ENCODE peak calls at places on chromosomes 1 and 21, in six cellular contexts. One of them, this sample, is unnamed.
A peak's percentile ranks its signal among the peaks of the same experiment; 100 is the strongest.

GRCh38 chr21:29372063-29372802 is 73.5 kb downstream of the BACH1 start:
- DNase-seq in AG09309: peak; percentile 47
- DNase-seq in cardiac muscle cell: peak; percentile 89
- DNase-seq in right lobe of liver: no peak
- DNase-seq in ascending aorta: peak; percentile 76
- DNase-seq in fibroblast of the aortic adventitia: peak; percentile 91
- DNase-seq in this sample: no peak

GRCh38 chr21:44701541-44701940 is 4.6 kb downstream of the KRTAP10-12 start:
- DNase-seq in AG09309: no peak
- DNase-seq in cardiac muscle cell: no peak
- DNase-seq in right lobe of liver: no peak
- DNase-seq in ascending aorta: peak; percentile 44
- DNase-seq in fibroblast of the aortic adventitia: no peak
- DNase-seq in this sample: peak; percentile 79

GRCh38 chr1:53326598-53327182 is 1.2 kb downstream of the LRP8 start:
- DNase-seq in AG09309: no peak
- DNase-seq in cardiac muscle cell: no peak
- DNase-seq in right lobe of liver: peak; percentile 29
- DNase-seq in ascending aorta: no peak
- DNase-seq in fibroblast of the aortic adventitia: no peak
- DNase-seq in this sample: no peak

GRCh38 chr1:150902751-150903150 is 15.8 kb downstream of the CTXND2 start:
- DNase-seq in AG09309: no peak
- DNase-seq in cardiac muscle cell: no peak
- DNase-seq in right lobe of liver: no peak
- DNase-seq in ascending aorta: no peak
- DNase-seq in fibroblast of the aortic adventitia: no peak
- DNase-seq in this sample: no peak

GRCh38 chr1:27519341-27520258 is 29.6 kb upstream of the WASF2 start:
- DNase-seq in AG09309: no peak
- DNase-seq in cardiac muscle cell: no peak
- DNase-seq in right lobe of liver: peak; percentile 93
- DNase-seq in ascending aorta: no peak
- DNase-seq in fibroblast of the aortic adventitia: no peak
- DNase-seq in this sample: no peak

GRCh38 chr1:88892146-88892877 is 945 bp upstream of the GTF2B start:
- DNase-seq in AG09309: no peak
- DNase-seq in cardiac muscle cell: peak; percentile 67
- DNase-seq in right lobe of liver: no peak
- DNase-seq in ascending aorta: no peak
- DNase-seq in fibroblast of the aortic adventitia: peak; percentile 72
- DNase-seq in this sample: no peak

GRCh38 chr1:28466226-28466778 is 39.5 kb upstream of the RCC1 start:
- DNase-seq in AG09309: no peak
- DNase-seq in cardiac muscle cell: no peak
- DNase-seq in right lobe of liver: no peak
- DNase-seq in ascending aorta: no peak
- DNase-seq in fibroblast of the aortic adventitia: no peak
- DNase-seq in this sample: no peak

GRCh38 chr1:178940022-178940765 is 69.3 kb upstream of the ANGPTL1 start:
- DNase-seq in AG09309: no peak
- DNase-seq in cardiac muscle cell: peak; percentile 21
- DNase-seq in right lobe of liver: no peak
- DNase-seq in ascending aorta: no peak
- DNase-seq in fibroblast of the aortic adventitia: peak; percentile 73
- DNase-seq in this sample: peak; percentile 7

GRCh38 chr1:187045371-187045770 is 216.6 kb downstream of the PLA2G4A start:
- DNase-seq in AG09309: no peak
- DNase-seq in cardiac muscle cell: no peak
- DNase-seq in right lobe of liver: no peak
- DNase-seq in ascending aorta: no peak
- DNase-seq in fibroblast of the aortic adventitia: no peak
- DNase-seq in this sample: no peak

GRCh38 chr1:216765346-216766300 is 42.4 kb upstream of the ESRRG start:
- DNase-seq in AG09309: no peak
- DNase-seq in cardiac muscle cell: no peak
- DNase-seq in right lobe of liver: no peak
- DNase-seq in ascending aorta: no peak
- DNase-seq in fibroblast of the aortic adventitia: no peak
- DNase-seq in this sample: no peak

GRCh38 chr1:183126528-183126927 is 59.5 kb upstream of the LAMC2 start:
- DNase-seq in AG09309: no peak
- DNase-seq in cardiac muscle cell: no peak
- DNase-seq in right lobe of liver: no peak
- DNase-seq in ascending aorta: no peak
- DNase-seq in fibroblast of the aortic adventitia: peak; percentile 46
- DNase-seq in this sample: no peak

GRCh38 chr21:27505516-27505915 is 538.6 kb upstream of the ADAMTS5 start:
- DNase-seq in AG09309: peak; percentile 70
- DNase-seq in cardiac muscle cell: peak; percentile 69
- DNase-seq in right lobe of liver: no peak
- DNase-seq in ascending aorta: no peak
- DNase-seq in fibroblast of the aortic adventitia: peak; percentile 95
- DNase-seq in this sample: no peak

GRCh38 chr1:108896160-108897150 is 19.7 kb downstream of the GPSM2 start:
- DNase-seq in AG09309: no peak
- DNase-seq in cardiac muscle cell: no peak
- DNase-seq in right lobe of liver: no peak
- DNase-seq in ascending aorta: no peak
- DNase-seq in fibroblast of the aortic adventitia: peak; percentile 54
- DNase-seq in this sample: no peak

GRCh38 chr1:178660484-178660883 is 64.6 kb upstream of the RALGPS2 start:
- DNase-seq in AG09309: no peak
- DNase-seq in cardiac muscle cell: no peak
- DNase-seq in right lobe of liver: no peak
- DNase-seq in ascending aorta: no peak
- DNase-seq in fibroblast of the aortic adventitia: no peak
- DNase-seq in this sample: no peak

GRCh38 chr1:90176530-90176929 is 181.6 kb downstream of the ZNF326 start:
- DNase-seq in AG09309: no peak
- DNase-seq in cardiac muscle cell: peak; percentile 68
- DNase-seq in right lobe of liver: no peak
- DNase-seq in ascending aorta: no peak
- DNase-seq in fibroblast of the aortic adventitia: no peak
- DNase-seq in this sample: no peak

GRCh38 chr1:225811622-225812487 is 1.9 kb downstream of the EPHX1 start:
- DNase-seq in AG09309: no peak
- DNase-seq in cardiac muscle cell: no peak
- DNase-seq in right lobe of liver: no peak
- DNase-seq in ascending aorta: no peak
- DNase-seq in fibroblast of the aortic adventitia: peak; percentile 30
- DNase-seq in this sample: no peak

GRCh38 chr1:154416496-154417337 is 11.6 kb downstream of the IL6R start:
- DNase-seq in AG09309: no peak
- DNase-seq in cardiac muscle cell: no peak
- DNase-seq in right lobe of liver: no peak
- DNase-seq in ascending aorta: peak; percentile 57
- DNase-seq in fibroblast of the aortic adventitia: no peak
- DNase-seq in this sample: no peak

GRCh38 chr1:154417338-154417608 is 12.1 kb downstream of the IL6R start:
- DNase-seq in AG09309: no peak
- DNase-seq in cardiac muscle cell: no peak
- DNase-seq in right lobe of liver: no peak
- DNase-seq in ascending aorta: no peak
- DNase-seq in fibroblast of the aortic adventitia: no peak
- DNase-seq in this sample: no peak

GRCh38 chr1:154418898-154419619 is 13.9 kb downstream of the IL6R start:
- DNase-seq in AG09309: no peak
- DNase-seq in cardiac muscle cell: no peak
- DNase-seq in right lobe of liver: no peak
- DNase-seq in ascending aorta: no peak
- DNase-seq in fibroblast of the aortic adventitia: no peak
- DNase-seq in this sample: no peak

GRCh38 chr1:154419620-154420020 is 14.5 kb downstream of the IL6R start:
- DNase-seq in AG09309: peak; percentile 86
- DNase-seq in cardiac muscle cell: peak; percentile 97
- DNase-seq in right lobe of liver: peak; percentile 86
- DNase-seq in ascending aorta: peak; percentile 97
- DNase-seq in fibroblast of the aortic adventitia: peak; percentile 97
- DNase-seq in this sample: peak; percentile 93

GRCh38 chr1:154418062-154418897 is 13.1 kb downstream of the IL6R start:
- DNase-seq in AG09309: no peak
- DNase-seq in cardiac muscle cell: no peak
- DNase-seq in right lobe of liver: peak; percentile 88
- DNase-seq in ascending aorta: peak; percentile 79
- DNase-seq in fibroblast of the aortic adventitia: no peak
- DNase-seq in this sample: no peak
- H3K4me3 ChIP-seq in AG09309: no peak overlapping the region
- H3K4me3 ChIP-seq in cardiac muscle cell: no peak overlapping the region
- H3K4me3 ChIP-seq in right lobe of liver: no peak overlapping the region
- H3K4me3 ChIP-seq in ascending aorta: no peak overlapping the region
- H3K4me3 ChIP-seq in fibroblast of the aortic adventitia: no peak overlapping the region
- H3K4me3 ChIP-seq in this sample: no peak overlapping the region

GRCh38 chr1:241934181-241934815 is 23.3 kb upstream of the BECN2 start:
- DNase-seq in AG09309: peak; percentile 14
- DNase-seq in cardiac muscle cell: peak; percentile 1
- DNase-seq in right lobe of liver: no peak
- DNase-seq in ascending aorta: no peak
- DNase-seq in fibroblast of the aortic adventitia: peak; percentile 60
- DNase-seq in this sample: no peak
- H3K4me3 ChIP-seq in AG09309: peak overlapping the region; percentile 6
- H3K4me3 ChIP-seq in cardiac muscle cell: no peak overlapping the region
- H3K4me3 ChIP-seq in right lobe of liver: no peak overlapping the region
- H3K4me3 ChIP-seq in ascending aorta: no peak overlapping the region
- H3K4me3 ChIP-seq in fibroblast of the aortic adventitia: peak overlapping the region; percentile 25
- H3K4me3 ChIP-seq in this sample: no peak overlapping the region

GRCh38 chr1:29732438-29732837 is 496.1 kb downstream of the PTPRU start:
- DNase-seq in AG09309: no peak
- DNase-seq in cardiac muscle cell: no peak
- DNase-seq in right lobe of liver: no peak
- DNase-seq in ascending aorta: no peak
- DNase-seq in fibroblast of the aortic adventitia: no peak
- DNase-seq in this sample: no peak
- H3K4me3 ChIP-seq in AG09309: no peak overlapping the region
- H3K4me3 ChIP-seq in cardiac muscle cell: no peak overlapping the region
- H3K4me3 ChIP-seq in right lobe of liver: no peak overlapping the region
- H3K4me3 ChIP-seq in ascending aorta: no peak overlapping the region
- H3K4me3 ChIP-seq in fibroblast of the aortic adventitia: no peak overlapping the region
- H3K4me3 ChIP-seq in this sample: no peak overlapping the region

GRCh38 chr1:38003261-38004250 is 1.8 kb downstream of the FHL3 start:
- DNase-seq in AG09309: no peak
- DNase-seq in cardiac muscle cell: peak; percentile 55
- DNase-seq in right lobe of liver: no peak
- DNase-seq in ascending aorta: peak; percentile 67
- DNase-seq in fibroblast of the aortic adventitia: peak; percentile 33
- DNase-seq in this sample: no peak

GRCh38 chr1:38009088-38009840 is 3.3 kb upstream of the UTP11 start:
- DNase-seq in AG09309: peak; percentile 52
- DNase-seq in cardiac muscle cell: peak; percentile 81
- DNase-seq in right lobe of liver: no peak
- DNase-seq in ascending aorta: no peak
- DNase-seq in fibroblast of the aortic adventitia: peak; percentile 75
- DNase-seq in this sample: peak; percentile 78

GRCh38 chr1:38004284-38005101 is 821 bp downstream of the FHL3 start:
- DNase-seq in AG09309: no peak
- DNase-seq in cardiac muscle cell: peak; percentile 30
- DNase-seq in right lobe of liver: no peak
- DNase-seq in ascending aorta: no peak
- DNase-seq in fibroblast of the aortic adventitia: no peak
- DNase-seq in this sample: peak; percentile 85

GRCh38 chr1:38005195-38006007 is at the start of gene FHL3:
- DNase-seq in AG09309: no peak
- DNase-seq in cardiac muscle cell: peak; percentile 82
- DNase-seq in right lobe of liver: peak; percentile 77
- DNase-seq in ascending aorta: no peak
- DNase-seq in fibroblast of the aortic adventitia: no peak
- DNase-seq in this sample: no peak

DNA sequence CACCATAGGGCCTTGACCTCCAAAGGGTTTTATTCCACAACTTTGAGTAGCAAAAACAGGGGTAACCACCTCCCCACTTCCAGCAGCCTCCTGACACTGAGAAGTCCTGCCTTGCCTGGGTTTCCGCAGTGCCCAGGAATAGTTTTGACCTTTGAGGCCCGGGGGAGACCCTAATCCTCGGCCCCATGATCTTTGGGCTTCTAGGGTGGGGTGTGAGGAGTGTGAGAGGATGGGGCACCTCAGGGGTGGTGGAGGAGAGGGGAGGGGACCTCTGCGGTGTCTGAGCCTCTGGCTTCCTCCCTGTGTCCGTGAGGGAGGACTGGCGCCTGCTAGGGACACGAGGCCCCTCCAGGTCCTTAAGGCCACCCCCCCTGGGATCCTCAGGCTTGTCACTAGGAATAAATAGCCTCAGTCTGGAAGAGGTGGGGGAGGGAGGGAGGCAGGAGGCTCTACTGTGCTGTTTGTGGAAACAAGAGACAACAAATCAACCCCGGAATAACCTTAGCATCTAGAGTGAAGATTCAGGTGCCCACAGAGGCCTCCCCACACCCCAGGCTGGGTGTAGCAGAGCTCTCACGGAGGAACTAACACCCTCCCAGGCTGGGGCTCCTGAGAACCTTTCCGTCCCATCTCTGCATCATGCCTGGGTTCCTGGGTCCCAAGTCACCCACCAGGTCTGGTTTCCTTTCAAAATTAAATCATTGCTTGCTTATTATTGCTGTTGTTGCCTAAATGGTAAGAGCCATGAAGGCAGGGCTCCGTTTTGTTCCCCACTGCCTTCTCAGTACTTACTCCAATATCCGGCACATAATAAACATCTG is 904 bp upstream of the FHL3 start:
- DNase-seq in AG09309: no peak
- DNase-seq in cardiac muscle cell: no peak
- DNase-seq in right lobe of liver: no peak
- DNase-seq in ascending aorta: no peak
- DNase-seq in fibroblast of the aortic adventitia: no peak
- DNase-seq in this sample: peak; percentile 84
- H3K4me3 ChIP-seq in AG09309: no peak overlapping the region
- H3K4me3 ChIP-seq in cardiac muscle cell: peak overlapping the region; percentile 88
- H3K4me3 ChIP-seq in right lobe of liver: no peak overlapping the region
- H3K4me3 ChIP-seq in ascending aorta: peak overlapping the region; percentile 80
- H3K4me3 ChIP-seq in fibroblast of the aortic adventitia: peak overlapping the region; percentile 88
- H3K4me3 ChIP-seq in this sample: no peak overlapping the region

This sample was measured in lower leg skin.